ENCODE peak calls at places on chromosomes 4 and X, in nine cellular contexts. One of them, this sample, is unnamed.

GRCh38 chr4:118765399-118765798 is 70.5 kb downstream of the SEC24D start:
- DNase-seq in right lobe of liver: no peak
- DNase-seq in upper lobe of right lung: no peak
- DNase-seq in prostate gland: peak; percentile 71
- DNase-seq in Peyer's patch: no peak
- DNase-seq in CD4-positive, CD25-positive, alpha-beta regulatory T cell: no peak
- DNase-seq in K562: peak; percentile 64
- DNase-seq in aorta: no peak
- DNase-seq in stomach: no peak
- DNase-seq in this sample: no peak

GRCh38 chrX:112820364-112821308 is 20.0 kb downstream of the AMOT start:
- DNase-seq in right lobe of liver: no peak
- DNase-seq in upper lobe of right lung: no peak
- DNase-seq in prostate gland: no peak
- DNase-seq in K562: no peak
- DNase-seq in Peyer's patch: no peak
- DNase-seq in stomach: no peak
- DNase-seq in aorta: no peak
- DNase-seq in CD4-positive, CD25-positive, alpha-beta regulatory T cell: no peak
- DNase-seq in this sample: no peak

GRCh38 chr4:98686847-98687246 is 28.4 kb upstream of the TSPAN5 start:
- DNase-seq in prostate gland: no peak
- DNase-seq in stomach: no peak
- DNase-seq in right lobe of liver: no peak
- DNase-seq in aorta: no peak
- DNase-seq in K562: no peak
- DNase-seq in upper lobe of right lung: no peak
- DNase-seq in Peyer's patch: no peak
- DNase-seq in CD4-positive, CD25-positive, alpha-beta regulatory T cell: no peak
- DNase-seq in this sample: no peak

GRCh38 chr4:148030486-148030885 is 298.6 kb downstream of the ARHGAP10 start:
- DNase-seq in CD4-positive, CD25-positive, alpha-beta regulatory T cell: no peak
- DNase-seq in prostate gland: no peak
- DNase-seq in Peyer's patch: no peak
- DNase-seq in stomach: no peak
- DNase-seq in right lobe of liver: no peak
- DNase-seq in K562: no peak
- DNase-seq in upper lobe of right lung: no peak
- DNase-seq in aorta: no peak
- DNase-seq in this sample: no peak

GRCh38 chr4:1192091-1192492 is 19.7 kb upstream of the SPON2 start:
- DNase-seq in prostate gland: peak; percentile 89
- DNase-seq in K562: no peak
- DNase-seq in Peyer's patch: peak; percentile 66
- DNase-seq in aorta: peak; percentile 93
- DNase-seq in right lobe of liver: peak; percentile 86
- DNase-seq in stomach: peak; percentile 91
- DNase-seq in upper lobe of right lung: peak; percentile 78
- DNase-seq in CD4-positive, CD25-positive, alpha-beta regulatory T cell: no peak
- DNase-seq in this sample: peak; percentile 75

GRCh38 chr4:102390438-102390837 is 45.2 kb upstream of the SLC39A8 start:
- DNase-seq in upper lobe of right lung: no peak
- DNase-seq in prostate gland: no peak
- DNase-seq in K562: no peak
- DNase-seq in stomach: no peak
- DNase-seq in CD4-positive, CD25-positive, alpha-beta regulatory T cell: peak; percentile 20
- DNase-seq in Peyer's patch: no peak
- DNase-seq in right lobe of liver: no peak
- DNase-seq in aorta: no peak
- DNase-seq in this sample: no peak

GRCh38 chr4:10442976-10443375 is 14.2 kb downstream of the ZNF518B start:
- DNase-seq in stomach: no peak
- DNase-seq in CD4-positive, CD25-positive, alpha-beta regulatory T cell: no peak
- DNase-seq in aorta: no peak
- DNase-seq in prostate gland: no peak
- DNase-seq in upper lobe of right lung: no peak
- DNase-seq in Peyer's patch: no peak
- DNase-seq in right lobe of liver: no peak
- DNase-seq in K562: no peak
- DNase-seq in this sample: no peak

GRCh38 chr4:173185832-173186545 is 17.4 kb downstream of the GALNT7 start:
- DNase-seq in right lobe of liver: no peak
- DNase-seq in aorta: no peak
- DNase-seq in Peyer's patch: no peak
- DNase-seq in stomach: no peak
- DNase-seq in K562: no peak
- DNase-seq in prostate gland: no peak
- DNase-seq in upper lobe of right lung: no peak
- DNase-seq in CD4-positive, CD25-positive, alpha-beta regulatory T cell: no peak
- DNase-seq in this sample: no peak

GRCh38 chr4:67198757-67199156 is 346.5 kb downstream of the CENPC start:
- DNase-seq in Peyer's patch: no peak
- DNase-seq in K562: peak; percentile 6
- DNase-seq in upper lobe of right lung: no peak
- DNase-seq in right lobe of liver: no peak
- DNase-seq in stomach: no peak
- DNase-seq in aorta: no peak
- DNase-seq in CD4-positive, CD25-positive, alpha-beta regulatory T cell: no peak
- DNase-seq in prostate gland: no peak
- DNase-seq in this sample: no peak

GRCh38 chr4:86967061-86967460 is 32.2 kb downstream of the AFF1 start:
- DNase-seq in upper lobe of right lung: no peak
- DNase-seq in CD4-positive, CD25-positive, alpha-beta regulatory T cell: no peak
- DNase-seq in K562: no peak
- DNase-seq in prostate gland: no peak
- DNase-seq in right lobe of liver: no peak
- DNase-seq in Peyer's patch: no peak
- DNase-seq in stomach: no peak
- DNase-seq in aorta: no peak
- DNase-seq in this sample: no peak

GRCh38 chr4:86968477-86969015 is 33.7 kb downstream of the AFF1 start:
- DNase-seq in prostate gland: no peak
- DNase-seq in K562: no peak
- DNase-seq in aorta: no peak
- DNase-seq in Peyer's patch: no peak
- DNase-seq in right lobe of liver: no peak
- DNase-seq in CD4-positive, CD25-positive, alpha-beta regulatory T cell: no peak
- DNase-seq in stomach: no peak
- DNase-seq in upper lobe of right lung: no peak
- DNase-seq in this sample: no peak

GRCh38 chr4:86967798-86968197 is 33.0 kb downstream of the AFF1 start:
- DNase-seq in Peyer's patch: no peak
- DNase-seq in stomach: no peak
- DNase-seq in CD4-positive, CD25-positive, alpha-beta regulatory T cell: no peak
- DNase-seq in aorta: no peak
- DNase-seq in prostate gland: no peak
- DNase-seq in K562: no peak
- DNase-seq in upper lobe of right lung: no peak
- DNase-seq in right lobe of liver: no peak
- DNase-seq in this sample: no peak

GRCh38 chr4:86963697-86964096 is 28.9 kb downstream of the AFF1 start:
- DNase-seq in aorta: no peak
- DNase-seq in prostate gland: no peak
- DNase-seq in upper lobe of right lung: no peak
- DNase-seq in Peyer's patch: no peak
- DNase-seq in K562: no peak
- DNase-seq in CD4-positive, CD25-positive, alpha-beta regulatory T cell: no peak
- DNase-seq in stomach: no peak
- DNase-seq in right lobe of liver: no peak
- DNase-seq in this sample: no peak

GRCh38 chr4:86965019-86965976 is 30.5 kb downstream of the AFF1 start:
- DNase-seq in prostate gland: no peak
- DNase-seq in stomach: no peak
- DNase-seq in K562: no peak
- DNase-seq in Peyer's patch: no peak
- DNase-seq in upper lobe of right lung: no peak
- DNase-seq in CD4-positive, CD25-positive, alpha-beta regulatory T cell: no peak
- DNase-seq in aorta: no peak
- DNase-seq in right lobe of liver: no peak
- DNase-seq in this sample: no peak
- H3K9me3 ChIP-seq in prostate gland: no peaks in the 10 kb centered on the region
- H3K9me3 ChIP-seq in stomach: no peaks in the 10 kb centered on the region
- H3K9me3 ChIP-seq in K562: no peaks in the 10 kb centered on the region
- H3K9me3 ChIP-seq in Peyer's patch: no peaks in the 10 kb centered on the region
- H3K9me3 ChIP-seq in upper lobe of right lung: no peaks in the 10 kb centered on the region
- H3K9me3 ChIP-seq in CD4-positive, CD25-positive, alpha-beta regulatory T cell: no peaks in the 10 kb centered on the region
- H3K9me3 ChIP-seq in aorta: no peaks in the 10 kb centered on the region
- H3K9me3 ChIP-seq in right lobe of liver: no peaks in the 10 kb centered on the region
- H3K9me3 ChIP-seq in this sample: no peaks in the 10 kb centered on the region

GRCh38 chrX:18278448-18278847 is 57.8 kb upstream of the BEND2 start:
- DNase-seq in prostate gland: no peak
- DNase-seq in right lobe of liver: no peak
- DNase-seq in stomach: no peak
- DNase-seq in Peyer's patch: no peak
- DNase-seq in aorta: no peak
- DNase-seq in upper lobe of right lung: no peak
- DNase-seq in K562: no peak
- DNase-seq in CD4-positive, CD25-positive, alpha-beta regulatory T cell: no peak
- DNase-seq in this sample: no peak
- H3K9me3 ChIP-seq in prostate gland: no peaks in the 10 kb centered on the region
- H3K9me3 ChIP-seq in right lobe of liver: no peaks in the 10 kb centered on the region
- H3K9me3 ChIP-seq in stomach: no peaks in the 10 kb centered on the region
- H3K9me3 ChIP-seq in Peyer's patch: no peaks in the 10 kb centered on the region
- H3K9me3 ChIP-seq in aorta: peaks cover 2% of the 10 kb centered on the region
- H3K9me3 ChIP-seq in upper lobe of right lung: no peaks in the 10 kb centered on the region
- H3K9me3 ChIP-seq in K562: peaks cover 8% of the 10 kb centered on the region
- H3K9me3 ChIP-seq in CD4-positive, CD25-positive, alpha-beta regulatory T cell: no peaks in the 10 kb centered on the region
- H3K9me3 ChIP-seq in this sample: no peaks in the 10 kb centered on the region

DNA sequence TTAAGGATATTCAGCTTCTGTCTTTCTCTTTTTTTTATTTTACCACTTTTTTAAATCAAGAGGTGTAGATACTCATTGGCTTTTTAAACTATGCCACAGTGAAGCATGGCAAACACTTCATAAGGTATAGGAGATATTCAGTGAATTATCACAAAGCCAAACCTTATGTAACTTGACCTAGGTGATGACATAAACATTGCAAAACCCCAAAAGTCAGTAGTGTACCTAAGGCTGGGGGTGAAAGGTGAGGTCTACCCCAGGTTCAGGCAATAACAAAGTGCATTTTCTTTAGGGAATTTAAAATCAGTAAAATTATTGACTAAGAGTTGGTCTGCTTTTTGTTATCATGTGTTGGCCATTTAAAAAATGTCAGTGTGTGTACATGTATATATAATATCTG is 39.1 kb downstream of the CDKL5 start:
- DNase-seq in upper lobe of right lung: no peak
- DNase-seq in aorta: no peak
- DNase-seq in Peyer's patch: no peak
- DNase-seq in stomach: no peak
- DNase-seq in prostate gland: no peak
- DNase-seq in K562: no peak
- DNase-seq in right lobe of liver: no peak
- DNase-seq in CD4-positive, CD25-positive, alpha-beta regulatory T cell: no peak
- DNase-seq in this sample: no peak
- H3K9me3 ChIP-seq in upper lobe of right lung: no peaks in the 10 kb centered on the region
- H3K9me3 ChIP-seq in aorta: no peaks in the 10 kb centered on the region
- H3K9me3 ChIP-seq in Peyer's patch: no peaks in the 10 kb centered on the region
- H3K9me3 ChIP-seq in stomach: no peaks in the 10 kb centered on the region
- H3K9me3 ChIP-seq in prostate gland: no peaks in the 10 kb centered on the region
- H3K9me3 ChIP-seq in K562: no peaks in the 10 kb centered on the region
- H3K9me3 ChIP-seq in right lobe of liver: no peaks in the 10 kb centered on the region
- H3K9me3 ChIP-seq in CD4-positive, CD25-positive, alpha-beta regulatory T cell: no peaks in the 10 kb centered on the region
- H3K9me3 ChIP-seq in this sample: no peaks in the 10 kb centered on the region

DNA sequence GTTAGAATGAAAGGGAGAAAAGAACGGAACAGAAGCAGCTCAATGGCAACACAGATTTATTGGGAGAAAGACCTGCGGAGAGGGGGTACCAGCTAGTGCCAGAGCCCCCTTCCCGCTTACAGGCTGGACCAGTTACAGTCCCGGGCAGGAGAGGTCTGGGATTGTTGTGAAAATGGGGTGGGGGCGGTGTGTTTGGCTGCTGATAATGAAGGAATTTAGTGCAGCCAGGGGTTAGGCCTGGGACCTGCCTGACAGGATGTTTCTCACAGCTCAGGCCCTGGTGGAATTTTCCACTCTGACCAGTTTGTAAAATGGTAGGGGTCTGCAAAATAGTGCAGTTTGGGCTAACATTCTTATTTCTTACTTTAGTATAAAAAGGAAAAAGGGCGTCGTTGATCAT is 75.4 kb upstream of the SPIN4 start:
- DNase-seq in right lobe of liver: no peak
- DNase-seq in aorta: no peak
- DNase-seq in stomach: no peak
- DNase-seq in prostate gland: no peak
- DNase-seq in upper lobe of right lung: no peak
- DNase-seq in CD4-positive, CD25-positive, alpha-beta regulatory T cell: no peak
- DNase-seq in Peyer's patch: no peak
- DNase-seq in K562: no peak
- DNase-seq in this sample: no peak
- H3K9me3 ChIP-seq in right lobe of liver: no peaks in the 10 kb centered on the region
- H3K9me3 ChIP-seq in aorta: no peaks in the 10 kb centered on the region
- H3K9me3 ChIP-seq in stomach: no peaks in the 10 kb centered on the region
- H3K9me3 ChIP-seq in prostate gland: no peaks in the 10 kb centered on the region
- H3K9me3 ChIP-seq in upper lobe of right lung: no peaks in the 10 kb centered on the region
- H3K9me3 ChIP-seq in CD4-positive, CD25-positive, alpha-beta regulatory T cell: peaks cover 6% of the 10 kb centered on the region
- H3K9me3 ChIP-seq in Peyer's patch: no peaks in the 10 kb centered on the region
- H3K9me3 ChIP-seq in K562: no peaks in the 10 kb centered on the region
- H3K9me3 ChIP-seq in this sample: no peaks in the 10 kb centered on the region

DNA sequence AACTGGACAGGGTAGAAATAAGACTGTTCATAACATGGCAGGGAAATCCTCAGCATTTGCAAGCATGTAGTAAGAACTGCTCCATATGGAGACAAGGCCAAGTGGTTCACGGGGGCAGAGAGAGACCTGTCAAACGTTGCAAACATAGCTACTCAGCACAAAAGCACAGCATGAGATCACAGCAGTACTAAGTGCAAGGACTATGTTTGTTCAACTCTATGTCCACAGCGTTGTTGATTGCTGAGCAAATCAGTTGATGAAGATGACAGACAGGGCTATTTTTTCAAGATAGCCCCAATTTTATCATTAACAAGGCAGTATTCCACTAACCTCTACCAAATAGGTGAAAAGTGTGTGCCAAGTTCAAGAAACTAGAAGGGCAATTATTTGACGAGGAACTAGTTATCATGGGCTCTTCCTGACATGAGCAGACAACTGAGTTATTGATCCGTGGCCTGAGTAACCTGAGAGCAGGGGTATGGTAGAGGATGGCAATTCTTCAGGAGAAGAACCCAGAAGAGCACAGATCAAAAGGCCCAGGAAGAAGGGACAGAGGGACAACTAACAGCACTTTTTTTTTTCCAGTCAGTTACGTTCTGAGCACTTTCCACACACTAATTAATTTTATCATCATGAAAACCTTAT is 57.4 kb downstream of the SPOCK3 start:
- DNase-seq in upper lobe of right lung: no peak
- DNase-seq in prostate gland: no peak
- DNase-seq in aorta: no peak
- DNase-seq in K562: no peak
- DNase-seq in CD4-positive, CD25-positive, alpha-beta regulatory T cell: no peak
- DNase-seq in right lobe of liver: no peak
- DNase-seq in Peyer's patch: no peak
- DNase-seq in stomach: no peak
- DNase-seq in this sample: no peak
- H3K9me3 ChIP-seq in upper lobe of right lung: no peaks in the 10 kb centered on the region
- H3K9me3 ChIP-seq in prostate gland: no peaks in the 10 kb centered on the region
- H3K9me3 ChIP-seq in aorta: no peaks in the 10 kb centered on the region
- H3K9me3 ChIP-seq in K562: no peaks in the 10 kb centered on the region
- H3K9me3 ChIP-seq in CD4-positive, CD25-positive, alpha-beta regulatory T cell: peaks cover 3% of the 10 kb centered on the region
- H3K9me3 ChIP-seq in right lobe of liver: no peaks in the 10 kb centered on the region
- H3K9me3 ChIP-seq in Peyer's patch: no peaks in the 10 kb centered on the region
- H3K9me3 ChIP-seq in stomach: no peaks in the 10 kb centered on the region
- H3K9me3 ChIP-seq in this sample: no peaks in the 10 kb centered on the region

GRCh38 chr4:44985938-44986337 is 259.6 kb upstream of the GNPDA2 start:
- DNase-seq in Peyer's patch: no peak
- DNase-seq in right lobe of liver: no peak
- DNase-seq in K562: no peak
- DNase-seq in CD4-positive, CD25-positive, alpha-beta regulatory T cell: no peak
- DNase-seq in prostate gland: no peak
- DNase-seq in stomach: no peak
- DNase-seq in aorta: no peak
- DNase-seq in upper lobe of right lung: no peak
- DNase-seq in this sample: no peak
- H3K9me3 ChIP-seq in Peyer's patch: no peaks in the 10 kb centered on the region
- H3K9me3 ChIP-seq in right lobe of liver: no peaks in the 10 kb centered on the region
- H3K9me3 ChIP-seq in K562: no peaks in the 10 kb centered on the region
- H3K9me3 ChIP-seq in CD4-positive, CD25-positive, alpha-beta regulatory T cell: peaks cover 2% of the 10 kb centered on the region
- H3K9me3 ChIP-seq in prostate gland: no peaks in the 10 kb centered on the region
- H3K9me3 ChIP-seq in stomach: no peaks in the 10 kb centered on the region
- H3K9me3 ChIP-seq in aorta: no peaks in the 10 kb centered on the region
- H3K9me3 ChIP-seq in upper lobe of right lung: no peaks in the 10 kb centered on the region
- H3K9me3 ChIP-seq in this sample: peaks cover 4% of the 10 kb centered on the region

This sample was measured in mucosa of descending colon.